ENCODE peak calls at places on chromosomes 7 and 10, in nine cellular contexts. H is Right ventricle myocardium superior, D is left kidney, U is adrenal gland, S is AG09319, N is AG08395, A is NCI-H1105, L is posterior cingulate gyrus, X is left colon. O is an unnamed sample.

GRCh38 chr10:61814160-61814559 is 87.3 kb upstream of the ARID5B start:
- DNase-seq in H (no peak), D (no peak), U (no peak), S (no peak), N (no peak), A (no peak), L (no peak), X (no peak), O (no peak)

GRCh38 chr10:123858039-123858740 is 33.4 kb downstream of the CPXM2 start:
- DNase-seq in H (no peak), D (peak), U (no peak), S (no peak), N (peak), A (no peak), L (no peak), X (no peak), O (no peak)

GRCh38 chr10:93566435-93567276 is at the start of gene FFAR4:
- DNase-seq in H (peak), D (peak), U (peak), S (no peak), N (no peak), A (no peak), L (peak), X (peak), O (peak)

GRCh38 chr10:52129410-52130178 is 184.5 kb upstream of the DKK1 start:
- DNase-seq in H (no peak), D (no peak), U (no peak), S (no peak), N (no peak), A (no peak), L (no peak), X (no peak), O (no peak)

GRCh38 chr7:105487559-105488218 is 34.4 kb downstream of the PUS7 start:
- DNase-seq in H (no peak), D (peak), U (no peak), S (peak), N (peak), A (no peak), L (peak), X (no peak), O (peak)

GRCh38 chr10:56586391-56586790 is 225.3 kb upstream of the ZWINT start:
- DNase-seq in H (no peak), D (no peak), U (no peak), S (no peak), N (no peak), A (no peak), L (no peak), X (no peak), O (peak)

GRCh38 chr10:36096571-36096970 is 454.5 kb upstream of the FZD8 start:
- DNase-seq in H (no peak), D (no peak), U (no peak), S (no peak), N (no peak), A (no peak), L (no peak), X (no peak), O (no peak)

GRCh38 chr10:79417266-79417665 is 28.2 kb downstream of the ZCCHC24 start:
- DNase-seq in H (peak), D (no peak), U (no peak), S (no peak), N (no peak), A (no peak), L (no peak), X (no peak), O (no peak)

GRCh38 chr7:135678612-135679575 is 16.6 kb downstream of the STMP1 start:
- DNase-seq in H (peak), D (no peak), U (peak), S (no peak), N (peak), A (peak), L (no peak), X (no peak), O (peak)

GRCh38 chr10:63250032-63250431 is 116.9 kb downstream of the NRBF2 start:
- DNase-seq in H (no peak), D (no peak), U (no peak), S (no peak), N (no peak), A (no peak), L (no peak), X (no peak), O (no peak)

GRCh38 chr10:5888843-5889623 is 660 bp downstream of the ANKRD16 start:
- DNase-seq in H (peak), D (peak), U (peak), S (no peak), N (no peak), A (no peak), L (peak), X (no peak), O (peak)

GRCh38 chr7:29915481-29916215 is 74.0 kb downstream of the SCRN1 start:
- DNase-seq in H (no peak), D (peak), U (no peak), S (no peak), N (no peak), A (no peak), L (no peak), X (no peak), O (peak)

GRCh38 chr7:16921644-16922257 is 40.0 kb upstream of the AGR3 start:
- DNase-seq in H (no peak), D (peak), U (no peak), S (no peak), N (no peak), A (no peak), L (no peak), X (no peak), O (peak)

GRCh38 chr10:44193156-44193555 is 191.7 kb downstream of the CXCL12 start:
- DNase-seq in H (no peak), D (peak), U (no peak), S (no peak), N (no peak), A (no peak), L (no peak), X (no peak), O (no peak)

GRCh38 chr10:132479603-132480221 is 57.9 kb upstream of the INPP5A start:
- DNase-seq in H (peak), D (no peak), U (no peak), S (no peak), N (no peak), A (no peak), L (no peak), X (peak), O (no peak)

GRCh38 chr10:103660364-103661197 is 167.1 kb downstream of the NEURL1 start:
- DNase-seq in H (no peak), D (peak), U (no peak), S (no peak), N (no peak), A (no peak), L (peak), X (no peak), O (peak)

GRCh38 chr7:48180981-48181380 is 9.7 kb downstream of the ABCA13 start:
- DNase-seq in H (no peak), D (no peak), U (no peak), S (no peak), N (peak), A (no peak), L (no peak), X (no peak), O (no peak)

GRCh38 chr7:143484059-143484458 is 6.4 kb downstream of the TAS2R41 start:
- DNase-seq in H (no peak), D (no peak), U (no peak), S (no peak), N (no peak), A (no peak), L (no peak), X (no peak), O (no peak)

GRCh38 chr7:67401492-67401891 is 404.9 kb downstream of the TYW1 start:
- DNase-seq in H (no peak), D (no peak), U (no peak), S (no peak), N (no peak), A (no peak), L (no peak), X (no peak), O (no peak)

GRCh38 chr7:25879799-25880198 is 272.2 kb upstream of the NFE2L3 start:
- DNase-seq in H (no peak), D (no peak), U (no peak), S (no peak), N (no peak), A (no peak), L (no peak), X (no peak), O (no peak)

GRCh38 chr7:6310594-6310993 is 38.2 kb upstream of the CYTH3 start:
- DNase-seq in H (peak), D (no peak), U (no peak), S (no peak), N (no peak), A (no peak), L (no peak), X (no peak), O (no peak)

GRCh38 chr10:132364594-132364970 is 32.4 kb upstream of the PWWP2B start:
- DNase-seq in H (peak), D (no peak), U (no peak), S (no peak), N (no peak), A (no peak), L (no peak), X (peak), O (no peak)

GRCh38 chr10:55400075-55400474 is 599.0 kb upstream of the PCDH15 start:
- DNase-seq in H (no peak), D (peak), U (no peak), S (no peak), N (peak), A (no peak), L (no peak), X (no peak), O (peak)

GRCh38 chr10:86936661-86937501 is 20.5 kb downstream of the MMRN2 start:
- DNase-seq in H (no peak), D (no peak), U (peak), S (no peak), N (peak), A (no peak), L (no peak), X (no peak), O (peak)

GRCh38 chr10:75718996-75719395 is 287.6 kb downstream of the LRMDA start:
- DNase-seq in H (no peak), D (no peak), U (no peak), S (no peak), N (no peak), A (peak), L (no peak), X (no peak), O (peak)

GRCh38 chr10:104581884-104582603 is 59.0 kb upstream of the SORCS3 start:
- DNase-seq in H (no peak), D (no peak), U (no peak), S (no peak), N (peak), A (no peak), L (no peak), X (no peak), O (peak)

GRCh38 chr10:73262105-73262730 is 9.8 kb upstream of the MRPS16 start:
- DNase-seq in H (no peak), D (no peak), U (peak), S (peak), N (no peak), A (no peak), L (no peak), X (no peak), O (peak)

GRCh38 chr10:125606406-125606805 is 76.6 kb downstream of the TEX36 start:
- DNase-seq in H (no peak), D (no peak), U (no peak), S (no peak), N (no peak), A (no peak), L (no peak), X (no peak), O (no peak)

GRCh38 chr10:61271127-61271780 is 181.9 kb downstream of the TMEM26 start:
- DNase-seq in H (no peak), D (no peak), U (no peak), S (peak), N (peak), A (no peak), L (no peak), X (no peak), O (no peak)

GRCh38 chr7:69764071-69764470 is 165.8 kb downstream of the AUTS2 start:
- DNase-seq in H (no peak), D (peak), U (no peak), S (no peak), N (no peak), A (no peak), L (no peak), X (no peak), O (peak)

GRCh38 chr7:28678421-28678965 is 266.2 kb downstream of the CREB5 start:
- DNase-seq in H (no peak), D (no peak), U (no peak), S (no peak), N (no peak), A (no peak), L (no peak), X (no peak), O (no peak)

GRCh38 chr10:30384791-30385201 is 35.7 kb upstream of the MTPAP start:
- DNase-seq in H (no peak), D (peak), U (no peak), S (no peak), N (no peak), A (no peak), L (no peak), X (no peak), O (peak)

GRCh38 chr10:44552716-44553115 is 167.8 kb upstream of the CXCL12 start:
- DNase-seq in H (no peak), D (peak), U (no peak), S (no peak), N (peak), A (no peak), L (no peak), X (no peak), O (no peak)

GRCh38 chr10:113447278-113447677 is 105.6 kb upstream of the HABP2 start:
- DNase-seq in H (no peak), D (no peak), U (no peak), S (no peak), N (no peak), A (no peak), L (no peak), X (no peak), O (no peak)

O was measured in NCI-H69.